ENCODE peak calls at places on chromosomes 11 and 22, in ten cellular contexts. One of them, this sample, is unnamed.

GRCh38 chr11:31443802-31444201 is 65.6 kb downstream of the IMMP1L start:
- DNase-seq in IMR-90: no peak
- DNase-seq in RPMI8226: no peak
- DNase-seq in heart left ventricle: no peak
- DNase-seq in iPS-NIHi11: no peak
- DNase-seq in H4: no peak
- DNase-seq in T follicular helper cell: no peak
- DNase-seq in HuH-7.5: no peak
- DNase-seq in uterus: no peak
- DNase-seq in T47D: no peak
- DNase-seq in this sample: no peak

GRCh38 chr22:41217553-41218157 is 12.5 kb downstream of the L3MBTL2 start:
- DNase-seq in HuH-7.5: no peak
- DNase-seq in RPMI8226: no peak
- DNase-seq in T follicular helper cell: no peak
- DNase-seq in uterus: peak
- DNase-seq in heart left ventricle: peak
- DNase-seq in H4: no peak
- DNase-seq in IMR-90: peak
- DNase-seq in T47D: no peak
- DNase-seq in iPS-NIHi11: peak
- DNase-seq in this sample: peak

GRCh38 chr11:79006854-79007253 is 432.2 kb upstream of the NARS2 start:
- DNase-seq in IMR-90: no peak
- DNase-seq in H4: no peak
- DNase-seq in iPS-NIHi11: no peak
- DNase-seq in T follicular helper cell: no peak
- DNase-seq in HuH-7.5: no peak
- DNase-seq in T47D: no peak
- DNase-seq in heart left ventricle: no peak
- DNase-seq in RPMI8226: no peak
- DNase-seq in uterus: no peak
- DNase-seq in this sample: no peak

GRCh38 chr11:102791271-102792036 is 6.5 kb downstream of the MMP1 start:
- DNase-seq in T follicular helper cell: no peak
- DNase-seq in heart left ventricle: no peak
- DNase-seq in iPS-NIHi11: no peak
- DNase-seq in RPMI8226: no peak
- DNase-seq in H4: no peak
- DNase-seq in IMR-90: peak
- DNase-seq in HuH-7.5: no peak
- DNase-seq in uterus: no peak
- DNase-seq in T47D: no peak
- DNase-seq in this sample: no peak

GRCh38 chr11:110772863-110773262 is 60.6 kb upstream of the ARHGAP20 start:
- DNase-seq in heart left ventricle: no peak
- DNase-seq in iPS-NIHi11: no peak
- DNase-seq in IMR-90: no peak
- DNase-seq in uterus: no peak
- DNase-seq in RPMI8226: no peak
- DNase-seq in T47D: peak
- DNase-seq in HuH-7.5: no peak
- DNase-seq in H4: no peak
- DNase-seq in T follicular helper cell: no peak
- DNase-seq in this sample: no peak

GRCh38 chr11:65559951-65560537 is 1.9 kb upstream of the LTBP3 start:
- DNase-seq in uterus: peak
- DNase-seq in HuH-7.5: no peak
- DNase-seq in RPMI8226: peak
- DNase-seq in T follicular helper cell: no peak
- DNase-seq in T47D: peak
- DNase-seq in H4: peak
- DNase-seq in iPS-NIHi11: no peak
- DNase-seq in heart left ventricle: peak
- DNase-seq in IMR-90: peak
- DNase-seq in this sample: no peak

GRCh38 chr11:114318361-114318760 is 22.2 kb downstream of the NNMT start:
- DNase-seq in IMR-90: no peak
- DNase-seq in H4: no peak
- DNase-seq in T47D: no peak
- DNase-seq in uterus: no peak
- DNase-seq in iPS-NIHi11: no peak
- DNase-seq in RPMI8226: no peak
- DNase-seq in HuH-7.5: no peak
- DNase-seq in heart left ventricle: no peak
- DNase-seq in T follicular helper cell: no peak
- DNase-seq in this sample: no peak

GRCh38 chr11:14386895-14387480 is 28.0 kb upstream of the RRAS2 start:
- DNase-seq in T47D: no peak
- DNase-seq in T follicular helper cell: no peak
- DNase-seq in RPMI8226: no peak
- DNase-seq in iPS-NIHi11: peak
- DNase-seq in heart left ventricle: peak
- DNase-seq in H4: no peak
- DNase-seq in uterus: no peak
- DNase-seq in HuH-7.5: no peak
- DNase-seq in IMR-90: peak
- DNase-seq in this sample: peak

GRCh38 chr22:38741576-38741975 is 14.2 kb downstream of the SUN2 start:
- DNase-seq in HuH-7.5: no peak
- DNase-seq in IMR-90: no peak
- DNase-seq in T follicular helper cell: no peak
- DNase-seq in H4: no peak
- DNase-seq in T47D: no peak
- DNase-seq in iPS-NIHi11: no peak
- DNase-seq in RPMI8226: no peak
- DNase-seq in uterus: no peak
- DNase-seq in heart left ventricle: no peak
- DNase-seq in this sample: no peak

GRCh38 chr11:1153105-1153950 is 4.4 kb upstream of the MUC5AC start:
- DNase-seq in RPMI8226: no peak
- DNase-seq in H4: no peak
- DNase-seq in iPS-NIHi11: peak
- DNase-seq in heart left ventricle: no peak
- DNase-seq in uterus: no peak
- DNase-seq in IMR-90: no peak
- DNase-seq in T follicular helper cell: no peak
- DNase-seq in T47D: no peak
- DNase-seq in HuH-7.5: no peak
- DNase-seq in this sample: peak

GRCh38 chr22:47352920-47353700 is 590.7 kb downstream of the TBC1D22A start:
- DNase-seq in T follicular helper cell: no peak
- DNase-seq in IMR-90: no peak
- DNase-seq in T47D: no peak
- DNase-seq in HuH-7.5: no peak
- DNase-seq in iPS-NIHi11: no peak
- DNase-seq in H4: no peak
- DNase-seq in uterus: no peak
- DNase-seq in heart left ventricle: no peak
- DNase-seq in RPMI8226: no peak
- DNase-seq in this sample: no peak

GRCh38 chr11:109071712-109072524 is 350.1 kb upstream of the C11orf87 start:
- DNase-seq in T47D: no peak
- DNase-seq in heart left ventricle: peak
- DNase-seq in H4: no peak
- DNase-seq in IMR-90: peak
- DNase-seq in uterus: peak
- DNase-seq in RPMI8226: peak
- DNase-seq in iPS-NIHi11: no peak
- DNase-seq in T follicular helper cell: no peak
- DNase-seq in HuH-7.5: no peak
- DNase-seq in this sample: no peak

GRCh38 chr11:124799384-124800225 is 601 bp downstream of the MSANTD2 start:
- DNase-seq in T follicular helper cell: peak
- DNase-seq in IMR-90: peak
- DNase-seq in RPMI8226: peak
- DNase-seq in H4: no peak
- DNase-seq in iPS-NIHi11: peak
- DNase-seq in T47D: peak
- DNase-seq in heart left ventricle: peak
- DNase-seq in uterus: no peak
- DNase-seq in HuH-7.5: peak
- DNase-seq in this sample: peak

GRCh38 chr22:45563362-45564040 is 60.8 kb downstream of the FBLN1 start:
- DNase-seq in T47D: no peak
- DNase-seq in T follicular helper cell: no peak
- DNase-seq in H4: no peak
- DNase-seq in HuH-7.5: no peak
- DNase-seq in RPMI8226: no peak
- DNase-seq in iPS-NIHi11: no peak
- DNase-seq in IMR-90: no peak
- DNase-seq in uterus: no peak
- DNase-seq in heart left ventricle: no peak
- DNase-seq in this sample: no peak

GRCh38 chr11:124075841-124076571 is 34.9 kb upstream of the OR10G7 start:
- DNase-seq in H4: no peak
- DNase-seq in T follicular helper cell: no peak
- DNase-seq in uterus: no peak
- DNase-seq in iPS-NIHi11: peak
- DNase-seq in HuH-7.5: no peak
- DNase-seq in IMR-90: no peak
- DNase-seq in T47D: no peak
- DNase-seq in RPMI8226: no peak
- DNase-seq in heart left ventricle: no peak
- DNase-seq in this sample: no peak

GRCh38 chr11:7020183-7020917 is at the start of the genes NLRP14 and ZNF214:
- DNase-seq in IMR-90: peak
- DNase-seq in uterus: peak
- DNase-seq in iPS-NIHi11: peak
- DNase-seq in heart left ventricle: peak
- DNase-seq in H4: peak
- DNase-seq in T47D: peak
- DNase-seq in T follicular helper cell: no peak
- DNase-seq in RPMI8226: no peak
- DNase-seq in HuH-7.5: peak
- DNase-seq in this sample: peak

GRCh38 chr11:81700061-81700460 is 1033.6 kb downstream of the FAM181B start:
- DNase-seq in RPMI8226: no peak
- DNase-seq in T47D: no peak
- DNase-seq in HuH-7.5: no peak
- DNase-seq in uterus: no peak
- DNase-seq in heart left ventricle: no peak
- DNase-seq in H4: no peak
- DNase-seq in IMR-90: no peak
- DNase-seq in iPS-NIHi11: no peak
- DNase-seq in T follicular helper cell: no peak
- DNase-seq in this sample: no peak

GRCh38 chr11:99687320-99687719 is 666.6 kb downstream of the CNTN5 start:
- DNase-seq in heart left ventricle: no peak
- DNase-seq in iPS-NIHi11: no peak
- DNase-seq in HuH-7.5: no peak
- DNase-seq in RPMI8226: no peak
- DNase-seq in IMR-90: no peak
- DNase-seq in uterus: no peak
- DNase-seq in T47D: no peak
- DNase-seq in H4: no peak
- DNase-seq in T follicular helper cell: no peak
- DNase-seq in this sample: peak

GRCh38 chr22:36856121-36856791 is 4.5 kb upstream of the NCF4 start:
- DNase-seq in RPMI8226: peak
- DNase-seq in T follicular helper cell: peak
- DNase-seq in HuH-7.5: peak
- DNase-seq in iPS-NIHi11: peak
- DNase-seq in uterus: peak
- DNase-seq in H4: peak
- DNase-seq in IMR-90: peak
- DNase-seq in T47D: peak
- DNase-seq in heart left ventricle: peak
- DNase-seq in this sample: peak

GRCh38 chr11:876550-876949 is 33.9 kb downstream of the TSPAN4 start:
- DNase-seq in iPS-NIHi11: no peak
- DNase-seq in IMR-90: peak
- DNase-seq in T47D: no peak
- DNase-seq in uterus: no peak
- DNase-seq in RPMI8226: no peak
- DNase-seq in H4: no peak
- DNase-seq in heart left ventricle: peak
- DNase-seq in HuH-7.5: no peak
- DNase-seq in T follicular helper cell: no peak
- DNase-seq in this sample: no peak

GRCh38 chr22:24505337-24505736 is 10.2 kb downstream of the UPB1 start:
- DNase-seq in IMR-90: no peak
- DNase-seq in iPS-NIHi11: no peak
- DNase-seq in T47D: no peak
- DNase-seq in uterus: no peak
- DNase-seq in H4: no peak
- DNase-seq in T follicular helper cell: no peak
- DNase-seq in RPMI8226: no peak
- DNase-seq in HuH-7.5: no peak
- DNase-seq in heart left ventricle: no peak
- DNase-seq in this sample: no peak

GRCh38 chr11:67356867-67357561 is 3.7 kb upstream of the POLD4 start:
- DNase-seq in IMR-90: peak
- DNase-seq in uterus: peak
- DNase-seq in H4: peak
- DNase-seq in iPS-NIHi11: peak
- DNase-seq in T47D: peak
- DNase-seq in heart left ventricle: peak
- DNase-seq in T follicular helper cell: peak
- DNase-seq in HuH-7.5: peak
- DNase-seq in RPMI8226: peak
- DNase-seq in this sample: peak

GRCh38 chr11:128718064-128718463 is 24.2 kb downstream of the FLI1 start:
- DNase-seq in uterus: no peak
- DNase-seq in H4: no peak
- DNase-seq in RPMI8226: no peak
- DNase-seq in T47D: no peak
- DNase-seq in T follicular helper cell: no peak
- DNase-seq in iPS-NIHi11: no peak
- DNase-seq in HuH-7.5: no peak
- DNase-seq in IMR-90: no peak
- DNase-seq in heart left ventricle: no peak
- DNase-seq in this sample: no peak

GRCh38 chr11:14852571-14853177 is 39.4 kb downstream of the CYP2R1 start:
- DNase-seq in uterus: no peak
- DNase-seq in H4: no peak
- DNase-seq in RPMI8226: no peak
- DNase-seq in HuH-7.5: no peak
- DNase-seq in iPS-NIHi11: no peak
- DNase-seq in T follicular helper cell: no peak
- DNase-seq in heart left ventricle: no peak
- DNase-seq in IMR-90: no peak
- DNase-seq in T47D: peak
- DNase-seq in this sample: no peak

GRCh38 chr11:15929371-15929801 is 427.0 kb downstream of the SOX6 start:
- DNase-seq in uterus: no peak
- DNase-seq in IMR-90: no peak
- DNase-seq in HuH-7.5: no peak
- DNase-seq in RPMI8226: no peak
- DNase-seq in T follicular helper cell: no peak
- DNase-seq in heart left ventricle: no peak
- DNase-seq in H4: no peak
- DNase-seq in T47D: no peak
- DNase-seq in iPS-NIHi11: no peak
- DNase-seq in this sample: no peak

GRCh38 chr11:86459002-86459385 is 84.3 kb downstream of the CCDC81 start:
- DNase-seq in iPS-NIHi11: no peak
- DNase-seq in heart left ventricle: no peak
- DNase-seq in H4: no peak
- DNase-seq in RPMI8226: no peak
- DNase-seq in T follicular helper cell: no peak
- DNase-seq in IMR-90: peak
- DNase-seq in T47D: no peak
- DNase-seq in HuH-7.5: no peak
- DNase-seq in uterus: no peak
- DNase-seq in this sample: no peak

GRCh38 chr11:19320764-19321163 is 80.0 kb upstream of the E2F8 start:
- DNase-seq in IMR-90: no peak
- DNase-seq in T follicular helper cell: no peak
- DNase-seq in H4: no peak
- DNase-seq in iPS-NIHi11: no peak
- DNase-seq in heart left ventricle: no peak
- DNase-seq in HuH-7.5: no peak
- DNase-seq in RPMI8226: no peak
- DNase-seq in uterus: no peak
- DNase-seq in T47D: no peak
- DNase-seq in this sample: no peak

GRCh38 chr11:98003606-98004371 is 1017.0 kb upstream of the CNTN5 start:
- DNase-seq in H4: no peak
- DNase-seq in uterus: no peak
- DNase-seq in IMR-90: no peak
- DNase-seq in T follicular helper cell: no peak
- DNase-seq in HuH-7.5: no peak
- DNase-seq in T47D: no peak
- DNase-seq in RPMI8226: no peak
- DNase-seq in iPS-NIHi11: no peak
- DNase-seq in heart left ventricle: no peak
- DNase-seq in this sample: no peak